ENCODE peak calls at places on chromosomes 4 and X, in seven cellular contexts. I is HepG2, A is K562, M is HCT116, J is SK-N-SH, V is GM12878, W is H1. N is an unnamed sample.

GRCh38 chrX:50812995-50813842 is 775 bp downstream of the SHROOM4 start:
- DNase-seq in A (no peak), I (no peak), J (peak; percentile 39), M (no peak), W (peak; percentile 55), V (no peak), N (no peak)

GRCh38 chr4:75673959-75674328 is 733 bp upstream of the G3BP2 start:
- DNase-seq in M (no peak), J (no peak), A (no peak), I (no peak), V (no peak), W (no peak), N (peak; percentile 3)

GRCh38 chrX:6225307-6226052 is 3.2 kb downstream of the NLGN4X start:
- DNase-seq in J (peak; percentile 27), M (no peak), I (no peak), W (no peak), A (peak; percentile 4), V (no peak), N (no peak)

GRCh38 chr4:971670-972500 is 1.5 kb downstream of the DGKQ start:
- DNase-seq in I (no peak), A (no peak), V (no peak), J (no peak), W (no peak), M (no peak), N (no peak)

GRCh38 chr4:186725422-186726149 is 1.9 kb upstream of the FAT1 start:
- DNase-seq in I (peak; percentile 68), W (peak; percentile 78), V (no peak), J (peak; percentile 76), M (peak; percentile 64), A (peak; percentile 59), N (no peak)

GRCh38 chrX:130084651-130085237 is 25.6 kb downstream of the ELF4 start:
- DNase-seq in J (no peak), V (peak; percentile 81), I (no peak), M (no peak), W (no peak), A (no peak), N (no peak)

GRCh38 chrX:137575596-137576255 is 9.8 kb downstream of the ZIC3 start:
- DNase-seq in V (no peak), A (no peak), M (no peak), I (no peak), J (no peak), W (peak; percentile 49), N (no peak)

GRCh38 chr4:37470243-37470642 is 215.9 kb downstream of the RELL1 start:
- DNase-seq in I (no peak), V (no peak), J (no peak), M (no peak), A (no peak), W (no peak), N (no peak)

GRCh38 chr4:155060419-155060818 is 148.0 kb upstream of the NPY2R start:
- DNase-seq in A (no peak), W (no peak), I (no peak), M (no peak), V (no peak), J (no peak), N (no peak)

GRCh38 chrX:42678133-42678532 is 99.8 kb downstream of the PPP1R2C start:
- DNase-seq in W (no peak), M (no peak), I (no peak), A (no peak), V (no peak), J (no peak), N (no peak)

GRCh38 chrX:13469963-13470679 is 99.3 kb upstream of the EGFL6 start:
- DNase-seq in I (no peak), M (no peak), W (no peak), A (no peak), V (no peak), J (no peak), N (no peak)

GRCh38 chrX:151153086-151153485 is 23.3 kb upstream of the GPR50 start:
- DNase-seq in V (no peak), W (peak; percentile 46), A (no peak), J (no peak), M (no peak), I (peak; percentile 0), N (no peak)

GRCh38 chr4:159428293-159428692 is 325.4 kb downstream of the RAPGEF2 start:
- DNase-seq in W (no peak), V (no peak), A (no peak), J (no peak), M (no peak), I (no peak), N (no peak)

DNA sequence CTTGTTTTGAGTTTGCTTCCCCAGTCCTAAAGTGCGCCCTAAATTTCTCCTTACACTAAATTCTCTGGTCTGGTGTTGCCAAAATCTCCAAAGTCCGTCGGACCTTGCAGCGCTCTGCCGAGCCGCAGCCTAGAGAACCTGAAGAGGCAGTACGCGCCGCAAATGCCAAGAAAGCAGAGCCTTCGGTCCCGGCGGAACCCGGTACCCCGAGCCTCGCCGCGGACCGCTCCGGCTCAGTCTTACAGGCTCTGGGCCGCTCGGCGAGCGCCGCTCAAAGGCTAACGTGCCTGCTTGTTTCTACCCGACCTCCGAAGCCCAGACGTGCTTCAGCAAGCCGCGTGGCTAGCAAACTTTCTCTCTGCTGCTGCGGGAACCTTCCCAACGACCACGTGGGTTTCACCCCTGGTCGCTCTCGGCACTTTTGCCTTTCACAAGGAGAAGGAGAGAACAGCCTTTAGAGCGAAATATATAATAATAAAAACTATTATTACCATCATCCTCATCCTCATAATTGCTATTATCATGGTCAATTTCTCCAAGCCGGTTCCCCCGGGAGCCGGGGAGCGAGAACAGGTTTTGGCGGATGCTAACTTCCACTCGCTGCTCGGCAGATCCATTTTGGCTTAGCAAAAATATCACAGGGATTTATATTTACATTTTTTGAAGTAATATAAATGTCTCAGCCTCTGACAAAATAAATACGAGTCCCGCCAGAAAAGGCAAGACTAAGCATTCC is 2.2 kb upstream of the HTR2C start:
- DNase-seq in V (no peak), I (no peak), A (no peak), J (peak; percentile 30), W (peak; percentile 50), M (no peak), N (no peak)
- H3K4me3 ChIP-seq in V (no peak overlapping the region), I (no peak overlapping the region), A (no peak overlapping the region), J (no peak overlapping the region), W (peak overlapping the region; percentile 14), M (no peak overlapping the region), N (no peak overlapping the region)

GRCh38 chr4:97457253-97457652 is 686.0 kb downstream of the STPG2 start:
- DNase-seq in A (no peak), I (no peak), V (no peak), W (no peak), M (no peak), J (no peak), N (no peak)
- H3K9me3 ChIP-seq in A (no peaks in the 10 kb centered on the region), I (peaks cover 78% of the 10 kb centered on the region), V (no peaks in the 10 kb centered on the region), W (peaks cover 3% of the 10 kb centered on the region), M (no peaks in the 10 kb centered on the region), J (no peaks in the 10 kb centered on the region), N (peaks cover 3% of the 10 kb centered on the region)

DNA sequence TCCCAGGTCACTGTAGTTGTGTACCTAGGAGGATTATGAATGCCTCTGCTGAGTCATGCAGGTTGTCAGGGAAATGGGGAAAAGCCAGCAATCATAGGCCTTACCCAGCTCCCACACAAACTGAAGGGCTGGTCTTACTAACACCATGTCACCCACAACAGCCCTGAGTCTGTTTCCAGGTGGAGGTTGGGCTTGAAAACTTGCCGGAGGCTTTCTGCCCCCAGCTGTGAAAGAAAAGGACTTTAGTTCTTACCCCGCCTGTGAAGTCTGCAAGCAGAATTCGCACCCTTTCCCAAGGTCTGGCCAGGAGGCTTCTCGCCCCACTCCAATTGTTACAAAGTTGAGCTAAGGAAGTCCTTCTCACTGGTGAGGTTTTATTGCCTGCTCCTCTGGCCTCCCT is 143.9 kb downstream of the RPS6KA6 start:
- DNase-seq in M (no peak), J (no peak), W (no peak), I (no peak), V (no peak), A (no peak), N (no peak)
- TF ChIP-seq YY1 in M (no peak), J (no peak), W (no peak), I (no peak), V (no peak), A (no peak), N (no peak)

DNA sequence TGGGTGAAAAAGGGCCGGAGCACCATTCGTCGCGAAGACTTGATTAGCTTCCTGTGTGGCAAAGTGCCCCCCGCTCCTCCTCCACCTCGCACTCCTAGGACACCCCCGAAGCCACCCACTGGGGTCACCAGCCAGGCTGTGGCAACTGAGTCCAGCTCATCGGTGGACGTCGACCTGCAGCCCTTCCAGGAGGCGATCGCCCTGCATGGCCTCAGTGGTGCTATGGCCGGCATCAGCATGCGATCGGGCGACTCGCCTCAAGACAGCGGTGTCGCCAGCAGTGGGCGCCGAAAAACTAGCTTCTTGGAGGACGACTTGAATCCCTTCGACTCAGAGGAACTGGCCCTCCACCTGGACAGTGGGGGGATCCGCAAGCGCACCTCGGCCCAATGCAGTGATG is 126.8 kb upstream of the CXorf66 start:
- DNase-seq in W (no peak), J (no peak), V (no peak), M (no peak), A (no peak), I (no peak), N (no peak)
- H3K4me3 ChIP-seq in W (no peak overlapping the region), J (no peak overlapping the region), V (no peak overlapping the region), M (no peak overlapping the region), A (no peak overlapping the region), I (no peak overlapping the region), N (peak overlapping the region; percentile 42)

GRCh38 chrX:148333989-148334388 is 166.4 kb upstream of the AFF2 start:
- DNase-seq in V (no peak), W (no peak), I (no peak), A (no peak), J (no peak), M (no peak), N (no peak)
- H3K9me3 ChIP-seq in V (no peaks in the 10 kb centered on the region), W (no peaks in the 10 kb centered on the region), I (no peaks in the 10 kb centered on the region), A (no peaks in the 10 kb centered on the region), J (no peaks in the 10 kb centered on the region), M (no peaks in the 10 kb centered on the region), N (no peaks in the 10 kb centered on the region)

DNA sequence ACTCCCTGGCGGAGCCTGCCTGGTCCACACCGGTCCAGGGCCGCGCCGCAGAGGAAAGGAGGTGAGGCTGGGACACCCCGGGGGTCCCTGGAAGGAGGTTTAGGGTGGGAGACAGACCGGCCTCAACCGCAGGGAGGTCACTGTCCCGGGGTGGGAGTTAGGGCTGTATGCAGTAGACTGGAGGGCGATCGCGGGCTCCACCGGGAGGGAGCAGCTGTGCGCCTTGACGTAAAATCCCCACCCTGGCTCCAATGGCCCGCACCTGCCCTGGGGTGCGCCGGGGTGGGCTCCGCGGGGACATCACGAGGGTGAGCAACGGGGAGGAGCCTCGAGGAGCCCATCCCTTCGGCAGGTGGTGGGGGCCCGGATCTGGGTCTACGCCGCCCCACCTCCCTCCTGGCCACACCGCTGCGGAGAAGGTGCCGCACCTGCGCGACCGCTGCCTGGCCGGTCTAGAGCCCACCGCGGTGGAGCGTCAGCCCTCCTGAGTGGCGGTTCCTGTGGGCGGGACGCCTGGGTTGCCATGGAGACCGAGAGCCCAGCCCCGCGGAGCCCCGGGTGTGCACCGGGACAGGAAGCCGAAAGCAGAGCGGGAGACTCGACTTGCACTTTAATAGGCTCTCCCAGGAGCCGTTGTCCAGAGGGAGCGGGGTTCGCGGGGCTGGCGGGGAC is 105.1 kb downstream of the ADRA2C start:
- DNase-seq in I (no peak), A (peak; percentile 44), W (peak; percentile 92), M (no peak), J (peak; percentile 84), V (no peak), N (peak; percentile 64)
- TF ChIP-seq YY1 in I (no peak), A (no peak), W (no peak), M (no peak), J (no peak), V (no peak), N (no peak)

DNA sequence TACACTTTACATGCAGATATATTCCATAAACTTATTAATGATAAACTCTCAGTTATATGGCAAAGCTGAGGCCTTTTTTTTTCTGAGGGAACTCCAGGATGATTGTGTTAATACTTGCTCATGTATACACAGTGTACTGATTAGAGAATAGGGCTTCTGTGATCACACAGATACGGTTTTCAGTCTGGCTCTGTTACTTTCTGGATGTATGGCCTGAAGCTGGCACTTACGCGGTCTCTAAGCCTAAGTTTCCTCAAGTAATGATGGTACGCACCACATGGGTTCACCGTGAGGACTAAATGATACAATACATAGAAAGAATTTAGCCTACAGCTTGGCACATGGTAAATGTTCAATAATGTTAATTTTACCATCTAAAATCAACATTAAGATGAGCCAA is 73.8 kb downstream of the SEC24D start:
- DNase-seq in I (no peak), M (no peak), V (no peak), W (no peak), J (peak; percentile 25), A (no peak), N (no peak)
- H3K4me3 ChIP-seq in I (no peak overlapping the region), M (no peak overlapping the region), V (no peak overlapping the region), W (no peak overlapping the region), J (no peak overlapping the region), A (no peak overlapping the region), N (no peak overlapping the region)